ENCODE peak calls at places on chromosomes 6 and 20, in eight cellular contexts. L, I, N, V, Q, R, Y and K are unnamed samples.

GRCh38 chr6:56814308-56814707 is 140.6 kb upstream of the BEND6 start:
- DNase-seq in L (no peak), I (no peak), N (no peak), V (no peak), Q (no peak), R (no peak), Y (no peak), K (no peak)

GRCh38 chr6:139371421-139372253 is 2.8 kb downstream of the CITED2 start:
- DNase-seq in L (no peak), I (no peak), N (no peak), V (no peak), Q (no peak), R (no peak), Y (no peak), K (no peak)

GRCh38 chr6:34242252-34243130 is 5.8 kb downstream of the HMGA1 start:
- DNase-seq in L (no peak), I (no peak), N (no peak), V (no peak), Q (no peak), R (no peak), Y (no peak), K (no peak)

GRCh38 chr6:147040041-147040440 is 164.2 kb upstream of the STXBP5 start:
- DNase-seq in L (no peak), I (no peak), N (no peak), V (no peak), Q (no peak), R (no peak), Y (no peak), K (no peak)

GRCh38 chr6:27452496-27452897 is 20.4 kb downstream of the ZNF184 start:
- DNase-seq in L (no peak), I (no peak), N (no peak), V (no peak), Q (no peak), R (no peak), Y (no peak), K (no peak)

GRCh38 chr6:31877651-31878161 is 1.1 kb downstream of the SLC44A4 start:
- DNase-seq in L (no peak), I (no peak), N (no peak), V (no peak), Q (no peak), R (peak; percentile 1), Y (no peak), K (no peak)

GRCh38 chr6:42978793-42979522 is at the start of gene PEX6:
- DNase-seq in L (peak; percentile 95), I (peak; percentile 59), N (peak; percentile 59), V (peak; percentile 94), Q (peak; percentile 90), R (peak; percentile 97), Y (peak; percentile 81), K (peak; percentile 86)

GRCh38 chr20:24823176-24823575 is 125.9 kb upstream of the CST7 start:
- DNase-seq in L (no peak), I (no peak), N (no peak), V (no peak), Q (no peak), R (no peak), Y (no peak), K (no peak)

GRCh38 chr6:19210849-19211590 is 626.1 kb upstream of the ID4 start:
- DNase-seq in L (peak; percentile 23), I (no peak), N (no peak), V (peak; percentile 47), Q (no peak), R (no peak), Y (no peak), K (no peak)